ENCODE peak calls at places on chromosomes 2 and 18, in four cellular contexts. R, Z, K and V are unnamed samples.

GRCh38 chr2:43078781-43079755 is 147.3 kb downstream of the ZFP36L2 start:
- DNase-seq in R (no peak), Z (no peak), K (no peak), V (peak; percentile 41)

GRCh38 chr2:156332452-156333273 is at the start of gene NR4A2:
- DNase-seq in R (peak; percentile 80), Z (no peak), K (peak; percentile 86), V (peak; percentile 92)

GRCh38 chr2:182372661-182373060 is 54.2 kb downstream of the PDE1A start:
- DNase-seq in R (peak; percentile 55), Z (no peak), K (no peak), V (peak; percentile 91)

GRCh38 chr18:22300665-22301636 is 116.8 kb downstream of the CTAGE1 start:
- DNase-seq in R (no peak), Z (no peak), K (no peak), V (no peak)

GRCh38 chr2:23519334-23519651 is 134.3 kb downstream of the KLHL29 start:
- DNase-seq in R (no peak), Z (no peak), K (no peak), V (no peak)

GRCh38 chr2:122255924-122256323 is 500.5 kb downstream of the TSN start:
- DNase-seq in R (no peak), Z (no peak), K (no peak), V (no peak)

GRCh38 chr2:108268001-108268400 is 20.7 kb upstream of the SULT1C2 start:
- DNase-seq in R (peak; percentile 28), Z (no peak), K (no peak), V (peak; percentile 91)

GRCh38 chr2:217958206-217958888 is 44.4 kb downstream of the TNS1 start:
- DNase-seq in R (no peak), Z (no peak), K (no peak), V (no peak)

GRCh38 chr2:4175343-4175742 is 472.0 kb downstream of the DCDC2C start:
- DNase-seq in R (no peak), Z (no peak), K (no peak), V (no peak)

GRCh38 chr18:46067431-46068007 is 4.5 kb downstream of the PSTPIP2 start:
- DNase-seq in R (no peak), Z (no peak), K (no peak), V (peak; percentile 40)

GRCh38 chr18:77654302-77654701 is 404.7 kb downstream of the GALR1 start:
- DNase-seq in R (no peak), Z (no peak), K (no peak), V (no peak)

GRCh38 chr18:54734059-54734458 is 94.2 kb upstream of the RAB27B start:
- DNase-seq in R (peak; percentile 21), Z (no peak), K (peak; percentile 6), V (peak; percentile 96)

GRCh38 chr2:100978582-100979051 is 23.5 kb upstream of the RPL31 start:
- DNase-seq in R (no peak), Z (no peak), K (no peak), V (peak; percentile 91)

GRCh38 chr2:46410273-46411244 is 68.8 kb upstream of the TMEM247 start:
- DNase-seq in R (no peak), Z (no peak), K (no peak), V (no peak)

GRCh38 chr2:130762031-130762909 is 6.9 kb downstream of the AMER3 start:
- DNase-seq in R (no peak), Z (no peak), K (no peak), V (no peak)

GRCh38 chr18:69718912-69719547 is 228.6 kb downstream of the CD226 start:
- DNase-seq in R (no peak), Z (no peak), K (no peak), V (no peak)

GRCh38 chr2:73914667-73915066 is 12.0 kb upstream of the DGUOK start:
- DNase-seq in R (no peak), Z (no peak), K (no peak), V (no peak)

GRCh38 chr2:18684202-18685040 is 95.1 kb upstream of the NT5C1B start:
- DNase-seq in R (no peak), Z (no peak), K (no peak), V (peak; percentile 66)

GRCh38 chr2:8646731-8647461 is 35.0 kb upstream of the ID2 start:
- DNase-seq in R (no peak), Z (no peak), K (no peak), V (no peak)

GRCh38 chr2:180679693-180680092 is 300.7 kb upstream of the UBE2E3 start:
- DNase-seq in R (no peak), Z (no peak), K (no peak), V (no peak)

GRCh38 chr2:240579771-240580614 is 6.5 kb upstream of the CAPN10 start:
- DNase-seq in R (no peak), Z (peak; percentile 62), K (peak; percentile 34), V (peak; percentile 89)

GRCh38 chr2:195199864-195200263 is 457.2 kb upstream of the SLC39A10 start:
- DNase-seq in R (no peak), Z (no peak), K (no peak), V (no peak)

GRCh38 chr18:6650063-6650462 is 79.5 kb upstream of the ARHGAP28 start:
- DNase-seq in R (no peak), Z (no peak), K (no peak), V (no peak)

GRCh38 chr2:108570416-108570815 is 36.1 kb downstream of the LIMS1 start:
- DNase-seq in R (no peak), Z (no peak), K (no peak), V (peak; percentile 76)

GRCh38 chr2:197217561-197217960 is 93.0 kb downstream of the ANKRD44 start:
- DNase-seq in R (no peak), Z (no peak), K (no peak), V (no peak)

DNA sequence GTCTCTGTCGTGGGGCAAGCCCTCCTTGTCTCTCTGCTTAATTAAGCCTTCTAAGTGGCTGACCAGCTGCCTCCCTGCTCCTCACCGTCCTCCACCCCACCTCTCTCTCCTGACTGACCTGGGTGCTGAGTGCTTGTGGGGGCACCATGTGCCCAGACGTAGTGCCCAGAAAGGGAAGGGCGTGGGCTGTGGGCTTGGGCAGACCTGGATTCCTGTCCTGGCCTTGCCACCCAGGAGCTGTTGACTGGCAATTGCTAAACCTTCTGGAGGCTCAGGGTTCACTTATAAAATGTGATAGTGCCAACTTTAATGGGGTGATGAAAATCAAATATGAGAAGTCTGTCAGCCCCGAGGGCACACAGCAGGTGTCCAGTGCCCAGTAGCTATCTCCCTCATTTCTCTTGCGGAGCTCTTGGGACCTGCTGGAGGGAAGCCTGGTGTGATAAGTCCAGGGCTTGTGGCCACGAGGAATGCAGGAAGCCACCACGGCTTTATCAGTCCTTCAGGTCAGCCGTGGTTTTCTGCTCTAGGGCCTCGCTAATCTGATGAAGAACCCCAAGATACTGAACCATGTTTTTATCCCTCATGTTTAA is 22.0 kb upstream of the INHBB start:
- DNase-seq in R (no peak), Z (no peak), K (peak; percentile 31), V (no peak)
- TF ChIP-seq ELK1 in R (no peak), Z (no peak), K (no peak), V (no peak)

GRCh38 chr18:49179222-49179621 is 228.5 kb upstream of the SMAD7 start:
- DNase-seq in R (no peak), Z (no peak), K (no peak), V (no peak)
- TF ChIP-seq ELK1 in R (no peak), Z (no peak), K (no peak), V (no peak)

GRCh38 chr2:75102011-75102410 is 97.3 kb downstream of the TACR1 start:
- DNase-seq in R (no peak), Z (no peak), K (no peak), V (no peak)

GRCh38 chr2:75098856-75099255 is 100.5 kb downstream of the TACR1 start:
- DNase-seq in R (peak; percentile 13), Z (no peak), K (no peak), V (peak; percentile 31)

GRCh38 chr2:75099521-75099922 is 99.8 kb downstream of the TACR1 start:
- DNase-seq in R (no peak), Z (no peak), K (no peak), V (no peak)

GRCh38 chr2:75100691-75101236 is 98.6 kb downstream of the TACR1 start:
- DNase-seq in R (no peak), Z (no peak), K (no peak), V (no peak)

GRCh38 chr2:75100011-75100680 is 99.2 kb downstream of the TACR1 start:
- DNase-seq in R (no peak), Z (no peak), K (no peak), V (peak; percentile 67)
- TF ChIP-seq ELK1 in R (no peak), Z (no peak), K (no peak), V (no peak)

GRCh38 chr2:154194917-154195643 is 323.4 kb downstream of the GALNT13 start:
- DNase-seq in R (no peak), Z (no peak), K (no peak), V (no peak)

GRCh38 chr2:154193246-154193645 is 321.5 kb downstream of the GALNT13 start:
- DNase-seq in R (no peak), Z (no peak), K (no peak), V (no peak)

GRCh38 chr2:154195644-154196221 is 324.0 kb downstream of the GALNT13 start:
- DNase-seq in R (peak; percentile 3), Z (no peak), K (no peak), V (no peak)

GRCh38 chr2:154187948-154188347 is 316.2 kb downstream of the GALNT13 start:
- DNase-seq in R (no peak), Z (no peak), K (no peak), V (no peak)

GRCh38 chr2:154189963-154190362 is 318.2 kb downstream of the GALNT13 start:
- DNase-seq in R (no peak), Z (no peak), K (no peak), V (no peak)
- TF ChIP-seq ELK1 in R (no peak), Z (no peak), K (no peak), V (no peak)

GRCh38 chr2:200587007-200587616 is 1.3 kb downstream of the AOX1 start:
- DNase-seq in R (no peak), Z (no peak), K (no peak), V (no peak)

GRCh38 chr2:200590090-200590489 is 4.3 kb downstream of the AOX1 start:
- DNase-seq in R (no peak), Z (no peak), K (no peak), V (no peak)

GRCh38 chr2:200585730-200586643 is at the start of gene AOX1:
- DNase-seq in R (no peak), Z (no peak), K (no peak), V (peak; percentile 45)

GRCh38 chr2:200586644-200586975 is 796 bp downstream of the AOX1 start:
- DNase-seq in R (no peak), Z (no peak), K (no peak), V (no peak)

GRCh38 chr2:200588076-200588678 is 2.4 kb downstream of the AOX1 start:
- DNase-seq in R (no peak), Z (no peak), K (no peak), V (no peak)
- TF ChIP-seq ELK1 in R (no peak), Z (no peak), K (no peak), V (no peak)

DNA sequence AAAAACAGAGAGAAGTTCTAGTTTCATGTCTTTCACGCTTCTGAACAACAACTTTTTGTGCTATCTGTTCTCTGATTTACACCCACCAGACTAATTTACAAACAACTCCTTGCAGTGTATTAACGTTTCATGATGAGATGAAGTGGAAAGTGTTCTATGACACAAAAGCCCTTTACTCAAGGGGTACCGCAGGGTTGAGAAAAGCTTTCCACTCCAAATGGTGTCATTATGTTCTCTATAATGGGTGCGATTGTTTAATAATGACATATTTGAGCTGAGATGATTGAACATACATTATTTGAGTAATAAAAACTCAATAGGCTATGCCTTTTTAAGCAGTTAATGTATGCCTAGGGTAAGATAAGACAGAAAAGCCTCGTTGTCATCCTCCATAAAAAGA is 76.3 kb downstream of the ACTR3 start:
- DNase-seq in R (no peak), Z (no peak), K (no peak), V (no peak)
- TF ChIP-seq ELK1 in R (no peak), Z (no peak), K (no peak), V (no peak)

GRCh38 chr2:25763575-25763974 is 90.2 kb upstream of the DTNB start:
- DNase-seq in R (no peak), Z (no peak), K (no peak), V (no peak)
- TF ChIP-seq ELK1 in R (no peak), Z (no peak), K (no peak), V (no peak)